ENCODE peak calls at places on chromosome 7, in seven cellular contexts. One of them, this sample, is unnamed.

GRCh38 chr7:47373871-47374451 is 207.9 kb downstream of the TNS3 start:
- DNase-seq in NCI-H82: no peak
- DNase-seq in neuronal stem cell: no peak
- DNase-seq in AG08395: no peak
- DNase-seq in hypothalamus: no peak
- DNase-seq in brain microvascular endothelial cell: no peak
- DNase-seq in cardiac fibroblast: no peak
- DNase-seq in this sample: no peak

GRCh38 chr7:40047661-40048060 is 86.8 kb downstream of the MPLKIP start:
- DNase-seq in hypothalamus: no peak
- DNase-seq in AG08395: no peak
- DNase-seq in cardiac fibroblast: no peak
- DNase-seq in NCI-H82: no peak
- DNase-seq in neuronal stem cell: no peak
- DNase-seq in brain microvascular endothelial cell: no peak
- DNase-seq in this sample: no peak

GRCh38 chr7:55512635-55513034 is 59.7 kb downstream of the VOPP1 start:
- DNase-seq in hypothalamus: no peak
- DNase-seq in cardiac fibroblast: no peak
- DNase-seq in brain microvascular endothelial cell: no peak
- DNase-seq in AG08395: no peak
- DNase-seq in neuronal stem cell: no peak
- DNase-seq in NCI-H82: no peak
- DNase-seq in this sample: no peak

GRCh38 chr7:158815046-158815445 is 14.3 kb downstream of the ESYT2 start:
- DNase-seq in brain microvascular endothelial cell: peak; percentile 48
- DNase-seq in cardiac fibroblast: peak; percentile 64
- DNase-seq in hypothalamus: no peak
- DNase-seq in AG08395: no peak
- DNase-seq in NCI-H82: no peak
- DNase-seq in neuronal stem cell: no peak
- DNase-seq in this sample: no peak

GRCh38 chr7:34845666-34846361 is 187.8 kb downstream of the NPSR1 start:
- DNase-seq in AG08395: no peak
- DNase-seq in hypothalamus: no peak
- DNase-seq in neuronal stem cell: no peak
- DNase-seq in cardiac fibroblast: no peak
- DNase-seq in brain microvascular endothelial cell: peak; percentile 35
- DNase-seq in NCI-H82: peak; percentile 22
- DNase-seq in this sample: no peak

GRCh38 chr7:114081606-114082425 is 163.0 kb upstream of the PPP1R3A start:
- DNase-seq in AG08395: peak; percentile 56
- DNase-seq in hypothalamus: no peak
- DNase-seq in brain microvascular endothelial cell: peak; percentile 75
- DNase-seq in NCI-H82: peak; percentile 67
- DNase-seq in neuronal stem cell: peak; percentile 39
- DNase-seq in cardiac fibroblast: peak; percentile 70
- DNase-seq in this sample: no peak

GRCh38 chr7:41967156-41967555 is 264.3 kb upstream of the INHBA start:
- DNase-seq in NCI-H82: no peak
- DNase-seq in neuronal stem cell: no peak
- DNase-seq in brain microvascular endothelial cell: no peak
- DNase-seq in hypothalamus: no peak
- DNase-seq in cardiac fibroblast: peak; percentile 66
- DNase-seq in AG08395: peak; percentile 85
- DNase-seq in this sample: no peak

GRCh38 chr7:129642871-129643515 is 31.5 kb downstream of the NRF1 start:
- DNase-seq in hypothalamus: no peak
- DNase-seq in cardiac fibroblast: no peak
- DNase-seq in NCI-H82: no peak
- DNase-seq in neuronal stem cell: no peak
- DNase-seq in AG08395: no peak
- DNase-seq in brain microvascular endothelial cell: no peak
- DNase-seq in this sample: no peak

GRCh38 chr7:121499526-121500123 is 103.5 kb upstream of the FAM3C start:
- DNase-seq in AG08395: no peak
- DNase-seq in NCI-H82: no peak
- DNase-seq in hypothalamus: no peak
- DNase-seq in cardiac fibroblast: no peak
- DNase-seq in brain microvascular endothelial cell: no peak
- DNase-seq in neuronal stem cell: no peak
- DNase-seq in this sample: no peak

This sample was measured in cerebellum.